ENCODE peak calls at places on chromosomes 1 and 21, in ten cellular contexts. P, G, H, L, U, A, F, B, J and M are unnamed samples.
A peak's percentile ranks its signal among the peaks of the same experiment; 100 is the strongest.

GRCh38 chr1:30822006-30822405 is 64.4 kb upstream of the LAPTM5 start:
- DNase-seq in G (no peak), B (no peak), F (no peak), L (no peak), P (no peak), A (no peak), J (no peak), U (no peak), H (no peak), M (no peak)

GRCh38 chr1:183209533-183210158 is 23.6 kb downstream of the LAMC2 start:
- DNase-seq in H (peak; percentile 64), F (no peak), B (peak; percentile 57), J (no peak), G (peak; percentile 77), L (no peak), A (peak; percentile 46), P (no peak), U (no peak), M (no peak)

GRCh38 chr1:79745928-79746327 is 739.4 kb upstream of the ADGRL4 start:
- DNase-seq in B (no peak), A (no peak), L (no peak), F (no peak), H (peak; percentile 20), P (no peak), J (no peak), G (no peak), U (no peak), M (no peak)

GRCh38 chr1:22503721-22504410 is 52.2 kb downstream of the ZBTB40 start:
- DNase-seq in J (no peak), G (peak; percentile 36), P (no peak), A (no peak), F (no peak), B (no peak), U (no peak), H (no peak), L (no peak), M (no peak)

GRCh38 chr21:37507716-37508115 is 141.1 kb downstream of the DYRK1A start:
- DNase-seq in H (no peak), U (no peak), J (no peak), L (no peak), P (no peak), A (peak; percentile 44), B (peak; percentile 29), F (no peak), G (no peak), M (no peak)

GRCh38 chr1:52238887-52239707 is 97.2 kb downstream of the ZFYVE9 start:
- DNase-seq in H (no peak), P (no peak), G (peak; percentile 12), J (no peak), B (peak; percentile 11), L (no peak), F (no peak), U (no peak), A (no peak), M (no peak)

GRCh38 chr1:208002672-208003071 is 91.7 kb upstream of the CD34 start:
- DNase-seq in H (no peak), J (no peak), P (no peak), F (no peak), L (no peak), B (no peak), A (no peak), G (no peak), U (no peak), M (no peak)

GRCh38 chr1:214423045-214423444 is 128.4 kb downstream of the PTPN14 start:
- DNase-seq in B (no peak), A (no peak), L (no peak), J (no peak), P (no peak), G (no peak), F (no peak), U (no peak), H (no peak), M (no peak)

GRCh38 chr1:219757890-219758289 is 145.0 kb upstream of the ZC3H11B start:
- DNase-seq in U (peak; percentile 10), L (no peak), P (no peak), G (peak; percentile 62), H (no peak), B (no peak), J (no peak), A (no peak), F (no peak), M (no peak)

GRCh38 chr1:115077286-115077983 is 11.9 kb downstream of the TSPAN2 start:
- DNase-seq in L (no peak), B (no peak), H (no peak), P (no peak), U (no peak), G (no peak), J (no peak), A (no peak), F (no peak), M (no peak)

GRCh38 chr1:8962812-8963669 is 17.4 kb downstream of the CA6 start:
- DNase-seq in B (peak; percentile 79), H (no peak), F (peak; percentile 30), J (no peak), A (peak; percentile 78), L (peak; percentile 62), G (peak; percentile 52), P (peak; percentile 48), U (no peak), M (peak; percentile 56)

GRCh38 chr1:245997471-245998258 is 509.4 kb downstream of the SMYD3 start:
- DNase-seq in A (no peak), F (no peak), U (peak; percentile 73), L (no peak), H (no peak), P (no peak), B (no peak), G (peak; percentile 88), J (no peak), M (no peak)

GRCh38 chr1:98172022-98172421 is 251.2 kb upstream of the DPYD start:
- DNase-seq in U (no peak), L (no peak), B (no peak), H (no peak), F (no peak), A (no peak), J (no peak), P (no peak), G (no peak), M (no peak)

GRCh38 chr1:63916485-63917360 is 142.9 kb downstream of the ROR1 start:
- DNase-seq in A (no peak), J (no peak), B (no peak), U (no peak), F (no peak), G (no peak), P (no peak), L (no peak), H (no peak), M (no peak)

GRCh38 chr1:187383366-187383765 is 554.6 kb downstream of the PLA2G4A start:
- DNase-seq in B (no peak), P (no peak), J (no peak), G (no peak), A (no peak), U (no peak), L (no peak), H (no peak), F (no peak), M (no peak)

DNA sequence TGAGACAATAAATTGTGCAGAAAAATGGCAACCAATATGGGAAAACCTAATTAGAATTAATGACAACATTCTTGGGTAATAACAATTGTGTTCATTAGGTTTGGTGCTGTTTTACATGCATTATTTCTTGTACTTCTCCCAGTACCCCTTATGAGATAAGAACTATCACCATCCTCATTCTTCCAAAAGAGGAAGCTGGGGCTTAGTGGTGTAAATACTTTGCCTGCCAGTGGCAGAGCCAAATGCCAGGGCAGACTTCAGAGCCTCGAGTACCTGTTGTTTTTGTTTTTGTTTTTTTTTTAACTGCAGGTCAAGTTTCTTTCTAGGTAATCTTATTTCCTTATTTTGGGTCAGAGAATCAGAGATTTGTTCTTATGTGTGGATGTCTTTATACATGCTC is 206.4 kb downstream of the RHOU start:
- DNase-seq in L (no peak), J (no peak), F (no peak), H (no peak), A (no peak), G (no peak), B (no peak), P (no peak), U (no peak), M (no peak)
- TF ChIP-seq CTCF in L (no peak), J (no peak), F (no peak), H (no peak), A (no peak), G (no peak), B (no peak), P (no peak), U (no peak), M (no peak)

GRCh38 chr1:224736619-224737352 is 120.7 kb downstream of the CNIH3 start:
- DNase-seq in B (peak; percentile 86), G (peak; percentile 67), A (peak; percentile 70), U (no peak), F (no peak), J (peak; percentile 89), P (no peak), L (peak; percentile 66), H (no peak), M (no peak)

GRCh38 chr1:224732367-224733006 is 116.4 kb downstream of the CNIH3 start:
- DNase-seq in P (no peak), G (no peak), U (no peak), H (no peak), L (no peak), J (no peak), F (no peak), B (no peak), A (no peak), M (no peak)

GRCh38 chr1:224735159-224735558 is 119.0 kb downstream of the CNIH3 start:
- DNase-seq in L (no peak), U (no peak), G (no peak), J (no peak), A (no peak), F (no peak), P (no peak), B (peak; percentile 58), H (no peak), M (no peak)

GRCh38 chr1:224733021-224733911 is 117.1 kb downstream of the CNIH3 start:
- DNase-seq in L (peak; percentile 68), U (peak; percentile 60), G (peak; percentile 47), H (no peak), J (no peak), F (no peak), B (peak; percentile 77), P (no peak), A (peak; percentile 66), M (no peak)

GRCh38 chr1:224734261-224734935 is 118.3 kb downstream of the CNIH3 start:
- DNase-seq in A (no peak), U (no peak), B (no peak), P (no peak), J (no peak), L (no peak), F (no peak), H (no peak), G (no peak), M (no peak)
- TF ChIP-seq CTCF in A (peak; percentile 14), U (no peak), B (no peak), P (no peak), J (no peak), L (peak; percentile 21), F (no peak), H (no peak), G (no peak), M (no peak)

GRCh38 chr1:119633575-119634325 is 14.3 kb downstream of the ZNF697 start:
- DNase-seq in P (no peak), L (no peak), U (no peak), J (no peak), H (no peak), A (no peak), G (no peak), B (no peak), F (no peak), M (no peak)
- TF ChIP-seq CTCF in P (no peak), L (no peak), U (no peak), J (no peak), H (no peak), A (no peak), G (no peak), B (no peak), F (no peak), M (no peak)

GRCh38 chr1:162988869-162989268 is 80.3 kb upstream of the RGS4 start:
- DNase-seq in U (no peak), P (no peak), A (no peak), G (no peak), J (no peak), L (no peak), F (no peak), B (no peak), H (no peak), M (no peak)
- TF ChIP-seq CTCF in U (no peak), P (no peak), A (no peak), G (no peak), J (no peak), L (no peak), F (no peak), B (no peak), H (peak; percentile 15), M (no peak)